ENCODE peak calls at places on chromosome 19, in ten cellular contexts. B, X, T, V, W, D, F, A, E and U are unnamed samples.

GRCh38 chr19:13864513-13865242 is 12.3 kb upstream of the NANOS3 start:
- DNase-seq in B (no peak), X (no peak), T (no peak), V (no peak), W (no peak), D (no peak), F (no peak), A (no peak), E (no peak), U (no peak)

GRCh38 chr19:3296446-3296845 is 69.9 kb upstream of the NFIC start:
- DNase-seq in B (no peak), X (no peak), T (no peak), V (no peak), W (no peak), D (no peak), F (no peak), A (no peak), E (no peak), U (no peak)

GRCh38 chr19:30512748-30513389 is 140.7 kb downstream of the ZNF536 start:
- DNase-seq in B (no peak), X (no peak), T (no peak), V (no peak), W (no peak), D (no peak), F (no peak), A (no peak), E (no peak), U (no peak)

GRCh38 chr19:49057636-49058234 is at the start of gene CGB7:
- DNase-seq in B (peak; percentile 56), X (peak; percentile 70), T (peak; percentile 78), V (peak; percentile 91), W (peak; percentile 92), D (peak; percentile 35), F (peak; percentile 89), A (peak; percentile 57), E (peak; percentile 72), U (peak; percentile 63)

GRCh38 chr19:47096721-47097120 is 16.9 kb downstream of the ZC3H4 start:
- DNase-seq in B (peak; percentile 58), X (no peak), T (peak; percentile 40), V (no peak), W (no peak), D (no peak), F (peak; percentile 51), A (no peak), E (no peak), U (no peak)

GRCh38 chr19:30719189-30719990 is 347.2 kb downstream of the ZNF536 start:
- DNase-seq in B (no peak), X (no peak), T (peak; percentile 81), V (peak; percentile 68), W (peak; percentile 70), D (no peak), F (peak; percentile 44), A (peak; percentile 33), E (peak; percentile 65), U (peak; percentile 64)

GRCh38 chr19:30780032-30780431 is 407.8 kb downstream of the ZNF536 start:
- DNase-seq in B (peak; percentile 9), X (no peak), T (no peak), V (no peak), W (no peak), D (no peak), F (no peak), A (no peak), E (no peak), U (peak; percentile 42)

GRCh38 chr19:55319786-55320185 is 5.4 kb downstream of the TMEM150B start:
- DNase-seq in B (no peak), X (no peak), T (peak; percentile 38), V (peak; percentile 97), W (peak; percentile 93), D (peak; percentile 28), F (no peak), A (no peak), E (peak; percentile 45), U (no peak)

GRCh38 chr19:33426621-33427475 is 53.3 kb downstream of the CEBPG start:
- DNase-seq in B (no peak), X (no peak), T (no peak), V (no peak), W (no peak), D (no peak), F (no peak), A (no peak), E (no peak), U (no peak)

GRCh38 chr19:10797541-10798256 is 38.3 kb downstream of the TMED1 start:
- DNase-seq in B (no peak), X (no peak), T (no peak), V (no peak), W (no peak), D (no peak), F (no peak), A (no peak), E (no peak), U (no peak)

GRCh38 chr19:17739121-17739875 is 12.0 kb upstream of the FCHO1 start:
- DNase-seq in B (no peak), X (no peak), T (peak; percentile 40), V (peak; percentile 52), W (no peak), D (no peak), F (no peak), A (no peak), E (no peak), U (no peak)

GRCh38 chr19:58553799-58554493 is 959 bp downstream of the CHMP2A start:
- DNase-seq in B (no peak), X (no peak), T (peak; percentile 16), V (no peak), W (peak; percentile 59), D (no peak), F (no peak), A (no peak), E (peak; percentile 55), U (no peak)

GRCh38 chr19:36040495-36040894 is 7.8 kb upstream of the CLIP3 start:
- DNase-seq in B (no peak), X (no peak), T (no peak), V (no peak), W (no peak), D (no peak), F (no peak), A (no peak), E (no peak), U (no peak)

GRCh38 chr19:33292595-33293254 is 9.6 kb downstream of the CEBPA start:
- DNase-seq in B (no peak), X (peak; percentile 21), T (no peak), V (no peak), W (no peak), D (no peak), F (peak; percentile 81), A (peak; percentile 41), E (no peak), U (no peak)

GRCh38 chr19:1154731-1155351 is 19.2 kb downstream of the SBNO2 start:
- DNase-seq in B (peak; percentile 84), X (no peak), T (peak; percentile 88), V (no peak), W (no peak), D (peak; percentile 86), F (peak; percentile 82), A (peak; percentile 84), E (peak; percentile 93), U (peak; percentile 95)
- TF ChIP-seq CTCF in B (peak; percentile 15), X (no peak), T (no peak), V (no peak), W (no peak), D (no peak), F (no peak), A (no peak), E (no peak), U (no peak)

GRCh38 chr19:19619121-19619848 is 798 bp upstream of the PBX4 start:
- DNase-seq in B (no peak), X (no peak), T (no peak), V (peak; percentile 26), W (no peak), D (no peak), F (no peak), A (no peak), E (no peak), U (no peak)
- H3K27ac ChIP-seq in B (no peak overlapping the region), X (no peak overlapping the region), T (no peak overlapping the region), V (no peak overlapping the region), W (no peak overlapping the region), D (no peak overlapping the region), F (no peak overlapping the region), A (peak overlapping the region; percentile 53), E (no peak overlapping the region), U (no peak overlapping the region)

GRCh38 chr19:34678085-34678412 is 571 bp downstream of the ZNF302 start:
- DNase-seq in B (no peak), X (no peak), T (no peak), V (no peak), W (no peak), D (no peak), F (no peak), A (no peak), E (no peak), U (no peak)

GRCh38 chr19:34678421-34678820 is 943 bp downstream of the ZNF302 start:
- DNase-seq in B (no peak), X (no peak), T (no peak), V (no peak), W (no peak), D (no peak), F (no peak), A (no peak), E (no peak), U (no peak)

GRCh38 chr19:34677386-34678084 is at the start of gene ZNF302:
- DNase-seq in B (peak; percentile 95), X (peak; percentile 90), T (peak; percentile 97), V (peak; percentile 98), W (peak; percentile 92), D (peak; percentile 96), F (peak; percentile 97), A (peak; percentile 100), E (peak; percentile 97), U (peak; percentile 98)

GRCh38 chr19:34675919-34676318 is 1.0 kb downstream of the SCGB2B2 start:
- DNase-seq in B (no peak), X (no peak), T (no peak), V (no peak), W (no peak), D (no peak), F (no peak), A (no peak), E (no peak), U (no peak)

DNA sequence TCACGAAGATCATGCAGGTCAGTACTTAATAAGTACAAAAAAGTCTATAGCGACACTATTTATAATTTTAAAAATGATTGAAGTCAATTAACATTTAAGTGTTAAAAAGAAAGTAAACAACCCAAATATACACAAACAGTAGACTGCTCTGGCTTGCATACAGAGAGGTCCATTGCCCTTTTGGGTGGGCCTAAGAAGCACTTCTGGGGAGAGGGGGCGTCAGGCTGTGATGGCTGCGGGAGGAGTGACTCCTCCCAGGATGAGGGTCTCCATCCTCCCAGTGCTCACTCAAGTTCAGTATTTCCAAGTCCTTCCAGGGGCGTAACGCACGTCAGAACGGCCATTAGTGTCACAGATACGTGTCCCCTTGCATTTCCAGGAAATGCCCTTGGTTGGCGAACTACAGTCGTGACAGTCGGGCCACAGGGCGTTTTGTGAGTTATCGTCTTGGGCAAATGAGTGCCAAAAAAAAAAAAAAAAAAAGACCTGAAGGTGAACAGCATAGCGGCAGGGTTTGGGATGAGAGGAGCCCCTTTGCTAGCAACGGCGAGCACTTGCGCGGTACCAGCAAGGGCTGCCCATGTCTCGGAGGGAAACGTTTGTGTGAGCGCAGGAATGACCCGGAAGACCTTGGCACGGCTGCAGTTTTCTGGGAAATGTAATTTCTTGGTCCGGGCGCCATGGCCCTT is at the start of gene SCGB2B2:
- DNase-seq in B (no peak), X (peak; percentile 38), T (no peak), V (peak; percentile 68), W (no peak), D (no peak), F (no peak), A (no peak), E (no peak), U (peak; percentile 78)
- TF ChIP-seq CTCF in B (no peak), X (no peak), T (peak; percentile 38), V (no peak), W (no peak), D (no peak), F (no peak), A (no peak), E (no peak), U (no peak)

GRCh38 chr19:15365264-15365663 is 14.3 kb downstream of the AKAP8 start:
- DNase-seq in B (no peak), X (no peak), T (no peak), V (no peak), W (no peak), D (no peak), F (no peak), A (no peak), E (no peak), U (no peak)
- H3K27ac ChIP-seq in B (no peak overlapping the region), X (no peak overlapping the region), T (no peak overlapping the region), V (no peak overlapping the region), W (no peak overlapping the region), D (no peak overlapping the region), F (no peak overlapping the region), A (no peak overlapping the region), E (no peak overlapping the region), U (no peak overlapping the region)